ENCODE peak calls at places on chromosomes 6 and 20, in six cellular contexts. One of them, this sample, is unnamed.

GRCh38 chr6:156863504-156863903 is 86.3 kb downstream of the ARID1B start:
- DNase-seq in GM12891: no peak
- DNase-seq in H1: no peak
- DNase-seq in GM12878: no peak
- DNase-seq in HepG2: no peak
- DNase-seq in K562: no peak
- DNase-seq in this sample: no peak

GRCh38 chr20:4550740-4551139 is 171.0 kb upstream of the PRND start:
- DNase-seq in GM12891: no peak
- DNase-seq in H1: no peak
- DNase-seq in GM12878: no peak
- DNase-seq in HepG2: no peak
- DNase-seq in K562: no peak
- DNase-seq in this sample: no peak

GRCh38 chr20:25247100-25247665 is 702 bp upstream of the PYGB start:
- DNase-seq in GM12891: no peak
- DNase-seq in H1: no peak
- DNase-seq in GM12878: no peak
- DNase-seq in HepG2: peak
- DNase-seq in K562: peak
- DNase-seq in this sample: no peak

GRCh38 chr6:86937219-86938079 is at the start of gene HTR1E:
- DNase-seq in GM12891: peak
- DNase-seq in H1: no peak
- DNase-seq in GM12878: no peak
- DNase-seq in HepG2: peak
- DNase-seq in K562: peak
- DNase-seq in this sample: no peak

GRCh38 chr6:1082040-1082935 is 229.6 kb upstream of the FOXQ1 start:
- DNase-seq in GM12891: no peak
- DNase-seq in H1: no peak
- DNase-seq in GM12878: no peak
- DNase-seq in HepG2: no peak
- DNase-seq in K562: no peak
- DNase-seq in this sample: no peak

GRCh38 chr6:169177516-169178196 is 76.0 kb downstream of the THBS2 start:
- DNase-seq in GM12891: no peak
- DNase-seq in H1: no peak
- DNase-seq in GM12878: no peak
- DNase-seq in HepG2: no peak
- DNase-seq in K562: no peak
- DNase-seq in this sample: no peak

GRCh38 chr6:140071115-140071514 is 696.7 kb upstream of the CITED2 start:
- DNase-seq in GM12891: no peak
- DNase-seq in H1: no peak
- DNase-seq in GM12878: no peak
- DNase-seq in HepG2: no peak
- DNase-seq in K562: no peak
- DNase-seq in this sample: no peak

GRCh38 chr6:140660295-140660694 is 1285.8 kb upstream of the CITED2 start:
- DNase-seq in GM12891: no peak
- DNase-seq in H1: no peak
- DNase-seq in GM12878: no peak
- DNase-seq in HepG2: no peak
- DNase-seq in K562: no peak
- DNase-seq in this sample: no peak

GRCh38 chr6:148720371-148720770 is 26.5 kb upstream of the UST start:
- DNase-seq in GM12891: no peak
- DNase-seq in H1: no peak
- DNase-seq in GM12878: no peak
- DNase-seq in HepG2: no peak
- DNase-seq in K562: no peak
- DNase-seq in this sample: no peak

DNA sequence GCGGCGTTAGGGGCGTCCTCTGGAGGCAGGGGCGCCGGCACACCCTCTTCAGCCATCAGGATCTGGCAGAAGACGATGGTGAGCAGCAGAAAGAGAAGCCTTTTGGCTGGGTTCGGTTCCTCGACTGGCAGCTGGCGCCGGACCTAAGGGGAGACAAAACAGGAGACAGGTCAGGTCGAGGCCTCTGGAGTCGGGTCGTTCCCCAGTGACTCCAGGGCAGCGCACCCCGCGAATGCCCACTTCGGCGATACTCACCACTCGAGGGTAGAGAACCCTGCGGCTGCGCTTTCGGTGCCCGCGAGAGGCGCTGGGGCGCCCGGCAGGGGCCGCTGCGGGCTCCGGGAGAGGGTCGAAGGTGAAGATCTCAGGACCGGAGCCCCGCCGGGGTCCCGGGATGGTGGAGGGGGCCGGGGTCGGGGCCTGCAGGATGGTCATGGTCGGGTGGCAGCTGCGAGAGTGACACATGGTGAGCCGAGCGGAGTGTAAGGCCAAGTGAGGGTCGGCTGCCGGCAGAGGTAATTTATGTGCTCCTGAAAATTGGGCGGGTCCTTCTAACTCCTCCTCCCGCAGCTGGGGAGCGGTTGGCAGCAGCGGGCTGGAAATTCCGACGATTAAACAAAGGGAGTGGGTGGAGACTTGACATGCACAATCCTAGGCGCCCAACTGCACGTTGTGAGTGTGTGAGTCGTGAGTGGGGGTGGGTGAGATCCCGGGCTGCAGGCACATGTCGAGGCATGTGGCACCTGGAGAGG is at the start of gene IER3:
- DNase-seq in GM12891: no peak
- DNase-seq in H1: no peak
- DNase-seq in GM12878: no peak
- DNase-seq in HepG2: peak
- DNase-seq in K562: peak
- DNase-seq in this sample: peak
- TF ChIP-seq POLR2A in GM12891: peak
- TF ChIP-seq POLR2A in H1: peak
- TF ChIP-seq POLR2A in GM12878: peak
- TF ChIP-seq POLR2A in HepG2: no peak
- TF ChIP-seq POLR2A in K562: peak
- TF ChIP-seq POLR2A in this sample: peak

GRCh38 chr6:31557443-31558317 is 10.3 kb downstream of the NFKBIL1 start:
- DNase-seq in GM12891: no peak
- DNase-seq in H1: no peak
- DNase-seq in GM12878: no peak
- DNase-seq in HepG2: no peak
- DNase-seq in K562: no peak
- DNase-seq in this sample: no peak

GRCh38 chr6:31558318-31558625 is 10.9 kb downstream of the NFKBIL1 start:
- DNase-seq in GM12891: no peak
- DNase-seq in H1: no peak
- DNase-seq in GM12878: no peak
- DNase-seq in HepG2: no peak
- DNase-seq in K562: no peak
- DNase-seq in this sample: no peak

GRCh38 chr6:31558631-31559500 is 11.5 kb downstream of the NFKBIL1 start:
- DNase-seq in GM12891: peak
- DNase-seq in H1: no peak
- DNase-seq in GM12878: peak
- DNase-seq in HepG2: no peak
- DNase-seq in K562: peak
- DNase-seq in this sample: peak

GRCh38 chr6:31559606-31559957 is 12.2 kb downstream of the NFKBIL1 start:
- DNase-seq in GM12891: no peak
- DNase-seq in H1: no peak
- DNase-seq in GM12878: no peak
- DNase-seq in HepG2: no peak
- DNase-seq in K562: no peak
- DNase-seq in this sample: no peak

GRCh38 chr6:31556312-31556711 is 8.9 kb downstream of the NFKBIL1 start:
- DNase-seq in GM12891: no peak
- DNase-seq in H1: no peak
- DNase-seq in GM12878: no peak
- DNase-seq in HepG2: no peak
- DNase-seq in K562: no peak
- DNase-seq in this sample: no peak
- TF ChIP-seq TAF1 in GM12891: no peak
- TF ChIP-seq TAF1 in H1: no peak
- TF ChIP-seq TAF1 in GM12878: no peak
- TF ChIP-seq TAF1 in HepG2: no peak
- TF ChIP-seq TAF1 in K562: no peak
- TF ChIP-seq TAF1 in this sample: no peak

DNA sequence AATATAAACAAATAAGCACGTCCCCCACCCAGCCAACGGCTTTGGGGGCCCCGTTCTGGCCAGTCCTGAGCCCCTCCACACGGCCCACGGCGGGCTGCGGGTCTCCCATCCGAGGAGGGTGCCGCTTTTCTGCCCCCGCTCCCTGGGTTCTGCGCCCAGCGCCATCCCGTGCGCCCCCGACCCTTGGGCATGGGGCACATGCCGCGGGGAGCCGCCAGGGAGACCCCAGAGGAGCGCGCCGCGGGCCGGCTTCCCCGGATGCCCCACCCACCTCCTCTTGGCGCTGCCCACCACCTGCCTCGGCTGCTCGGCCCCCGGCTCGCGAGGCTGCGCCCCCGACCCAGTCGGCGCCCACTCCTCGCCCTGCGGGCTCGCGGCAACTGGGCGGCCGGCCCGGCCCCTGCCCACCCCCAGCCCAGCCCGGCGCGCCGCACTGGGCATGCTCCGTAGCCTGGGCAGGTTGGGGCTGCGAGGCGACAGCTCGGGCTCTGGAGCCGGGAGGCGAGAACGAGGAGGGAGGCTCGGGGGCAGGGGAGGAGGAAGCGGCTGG is 580 bp upstream of the PLCB4 start:
- DNase-seq in GM12891: peak
- DNase-seq in H1: no peak
- DNase-seq in GM12878: no peak
- DNase-seq in HepG2: no peak
- DNase-seq in K562: no peak
- DNase-seq in this sample: no peak
- TF ChIP-seq POLR2A in GM12891: no peak
- TF ChIP-seq POLR2A in H1: no peak
- TF ChIP-seq POLR2A in GM12878: no peak
- TF ChIP-seq POLR2A in HepG2: no peak
- TF ChIP-seq POLR2A in K562: no peak
- TF ChIP-seq POLR2A in this sample: no peak

DNA sequence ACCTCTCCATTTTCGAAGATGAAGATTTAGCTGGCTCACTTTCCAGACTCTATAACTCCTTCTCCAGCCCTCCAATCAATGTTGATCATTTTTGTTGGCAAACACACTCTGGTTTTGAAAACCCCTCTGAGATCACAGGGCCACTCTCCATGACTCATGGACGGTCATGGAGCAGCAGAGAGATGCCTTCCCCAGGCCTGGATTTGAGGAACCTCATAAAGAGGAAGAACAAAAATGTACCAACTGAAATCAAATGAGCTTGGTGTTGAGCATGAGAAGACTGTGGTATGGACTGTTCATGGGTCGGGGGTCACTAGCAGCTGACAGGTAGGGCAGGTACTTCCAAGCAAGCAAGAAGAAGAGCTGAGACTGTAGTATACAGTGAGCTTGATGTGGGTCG is 112.8 kb upstream of the INSM1 start:
- DNase-seq in GM12891: no peak
- DNase-seq in H1: no peak
- DNase-seq in GM12878: no peak
- DNase-seq in HepG2: no peak
- DNase-seq in K562: no peak
- DNase-seq in this sample: no peak
- TF ChIP-seq TAF1 in GM12891: no peak
- TF ChIP-seq TAF1 in H1: no peak
- TF ChIP-seq TAF1 in GM12878: no peak
- TF ChIP-seq TAF1 in HepG2: no peak
- TF ChIP-seq TAF1 in K562: no peak
- TF ChIP-seq TAF1 in this sample: no peak

DNA sequence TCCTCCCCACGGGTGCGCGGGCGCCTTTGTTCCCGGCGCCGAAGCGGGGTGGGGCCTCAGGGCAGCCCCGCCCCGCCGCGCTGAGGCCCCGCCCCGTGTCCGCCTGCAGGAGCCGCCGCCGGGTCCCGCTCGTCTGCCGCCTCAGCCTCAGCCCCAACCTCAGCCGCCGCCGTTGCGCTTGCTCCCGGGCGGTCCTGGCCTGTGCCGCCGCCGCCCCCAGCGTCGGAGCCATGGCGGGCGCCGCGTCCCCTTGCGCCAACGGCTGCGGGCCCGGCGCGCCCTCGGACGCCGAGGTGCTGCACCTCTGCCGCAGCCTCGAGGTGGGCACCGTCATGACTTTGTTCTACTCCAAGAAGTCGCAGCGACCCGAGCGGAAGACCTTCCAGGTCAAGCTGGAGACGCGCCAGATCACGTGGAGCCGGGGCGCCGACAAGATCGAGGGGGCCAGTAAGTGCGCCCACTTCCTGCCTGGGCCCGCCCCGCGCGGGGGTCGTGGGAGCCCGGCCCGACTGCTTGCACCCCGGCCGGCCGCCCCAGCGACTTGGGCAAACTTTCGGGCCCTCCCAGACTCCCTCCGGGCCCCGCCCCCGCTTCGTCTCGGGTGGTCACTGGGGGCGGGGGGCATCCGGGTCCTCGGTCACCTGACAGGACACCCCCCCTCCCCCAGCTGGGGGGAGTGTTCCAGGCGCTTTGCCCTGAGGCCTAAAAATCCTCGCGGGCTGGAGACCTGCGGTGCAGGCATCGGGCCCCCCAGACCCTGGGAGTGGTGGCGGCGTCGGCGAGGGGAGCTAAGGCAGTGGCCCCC is at the start of gene PLCG1:
- DNase-seq in GM12891: peak
- DNase-seq in H1: peak
- DNase-seq in GM12878: no peak
- DNase-seq in HepG2: peak
- DNase-seq in K562: peak
- DNase-seq in this sample: peak
- TF ChIP-seq POLR2A in GM12891: no peak
- TF ChIP-seq POLR2A in H1: peak
- TF ChIP-seq POLR2A in GM12878: peak
- TF ChIP-seq POLR2A in HepG2: peak
- TF ChIP-seq POLR2A in K562: peak
- TF ChIP-seq POLR2A in this sample: no peak

GRCh38 chr6:104418125-104418524 is 441.6 kb downstream of the HACE1 start:
- DNase-seq in GM12891: no peak
- DNase-seq in H1: no peak
- DNase-seq in GM12878: no peak
- DNase-seq in HepG2: no peak
- DNase-seq in K562: no peak
- DNase-seq in this sample: no peak
- TF ChIP-seq TAF1 in GM12891: no peak
- TF ChIP-seq TAF1 in H1: no peak
- TF ChIP-seq TAF1 in GM12878: no peak
- TF ChIP-seq TAF1 in HepG2: no peak
- TF ChIP-seq TAF1 in K562: no peak
- TF ChIP-seq TAF1 in this sample: no peak